ENCODE peak calls at places on chromosomes 3 and 15, in eight cellular contexts. I is A172; T is heart right ventricle; N is transverse colon; J is mucosa of gallbladder; U is Peyer's patch; Y is activated CD8-positive, alpha-beta memory T cell treated with anti-CD3 and anti-CD28 coated beads for 48 hours; O is foreskin keratinocyte. C is an unnamed sample.

GRCh38 chr3:30682434-30683155 is 76.2 kb downstream of the TGFBR2 start:
- DNase-seq in I (no peak), J (no peak), Y (no peak), T (no peak), N (no peak), O (no peak), U (no peak), C (no peak)

GRCh38 chr3:179544981-179545645 is 17.6 kb upstream of the ACTL6A start:
- DNase-seq in I (peak), U (no peak), J (no peak), N (no peak), T (no peak), Y (no peak), O (peak), C (no peak)

GRCh38 chr3:35739964-35740527 is 100.7 kb downstream of the ARPP21 start:
- DNase-seq in Y (no peak), O (no peak), N (no peak), I (no peak), J (no peak), T (no peak), U (no peak), C (no peak)

GRCh38 chr3:138442996-138443395 is 8.6 kb downstream of the ESYT3 start:
- DNase-seq in J (no peak), U (no peak), T (no peak), I (no peak), O (no peak), N (no peak), Y (no peak), C (no peak)

GRCh38 chr3:133853925-133854227 is 41.8 kb downstream of the RAB6B start:
- DNase-seq in J (no peak), T (no peak), N (no peak), Y (no peak), O (no peak), I (no peak), U (no peak), C (no peak)

GRCh38 chr15:22839046-22839705 is 710 bp downstream of the NIPA2 start:
- DNase-seq in J (no peak), I (no peak), N (no peak), O (no peak), Y (no peak), U (no peak), T (no peak), C (no peak)

GRCh38 chr3:169562988-169563774 is 100.3 kb downstream of the MECOM start:
- DNase-seq in T (no peak), J (no peak), I (no peak), N (no peak), Y (no peak), O (no peak), U (no peak), C (no peak)

GRCh38 chr3:186385856-186386602 is 24.0 kb upstream of the DGKG start:
- DNase-seq in O (no peak), I (no peak), U (no peak), J (no peak), Y (no peak), T (no peak), N (no peak), C (no peak)

GRCh38 chr3:73510784-73511183 is 114.0 kb downstream of the PDZRN3 start:
- DNase-seq in Y (no peak), N (no peak), I (no peak), J (no peak), O (no peak), U (no peak), T (no peak), C (no peak)

GRCh38 chr3:173529062-173529711 is 131.6 kb downstream of the NLGN1 start:
- DNase-seq in I (peak), J (no peak), Y (no peak), T (no peak), O (no peak), U (no peak), N (no peak), C (no peak)

GRCh38 chr3:71109241-71109976 is 474.1 kb downstream of the FOXP1 start:
- DNase-seq in J (no peak), N (no peak), U (no peak), Y (no peak), T (no peak), O (peak), I (peak), C (no peak)

GRCh38 chr3:140568842-140569520 is 108.9 kb upstream of the TRIM42 start:
- DNase-seq in N (no peak), J (peak), I (no peak), O (no peak), Y (no peak), U (no peak), T (peak), C (peak)

GRCh38 chr3:134846943-134847342 is 51.9 kb downstream of the EPHB1 start:
- DNase-seq in I (peak), U (no peak), O (peak), T (no peak), N (no peak), Y (no peak), J (no peak), C (no peak)

GRCh38 chr3:195746346-195746745 is 25.6 kb downstream of the MUC20 start:
- DNase-seq in Y (no peak), T (no peak), J (no peak), I (no peak), U (peak), N (no peak), O (no peak), C (no peak)